ENCODE peak calls at places on chromosomes 6 and 20, in five cellular contexts. N, T, E, G and O are unnamed samples.
A peak's percentile ranks its signal among the peaks of the same experiment; 100 is the strongest.

GRCh38 chr20:1995531-1996310 is 1.9 kb upstream of the PDYN start:
- DNase-seq in G (no peak), E (no peak), N (no peak), T (no peak), O (no peak)

GRCh38 chr6:106163966-106164877 is 78.1 kb downstream of the PRDM1 start:
- DNase-seq in T (no peak), E (peak; percentile 97), N (no peak), G (peak; percentile 43), O (peak; percentile 89)

GRCh38 chr20:5222919-5223634 is 93.7 kb downstream of the PROKR2 start:
- DNase-seq in G (no peak), E (peak; percentile 64), N (peak; percentile 78), T (no peak), O (no peak)

GRCh38 chr6:52904562-52905279 is 4.8 kb downstream of the GSTA3 start:
- DNase-seq in G (no peak), N (peak; percentile 8), T (no peak), E (peak; percentile 22), O (no peak)

GRCh38 chr6:41642960-41643898 is 5.0 kb downstream of the MDFI start:
- DNase-seq in G (no peak), N (no peak), T (no peak), E (no peak), O (no peak)

GRCh38 chr6:34148864-34149810 is 3.2 kb upstream of the GRM4 start:
- DNase-seq in T (no peak), N (peak; percentile 3), G (no peak), E (no peak), O (no peak)

GRCh38 chr6:154410619-154411044 is 54.0 kb upstream of the IPCEF1 start:
- DNase-seq in T (peak; percentile 20), G (peak; percentile 75), N (no peak), E (peak; percentile 97), O (no peak)

GRCh38 chr6:108897371-108897770 is 49.1 kb downstream of the ARMC2 start:
- DNase-seq in E (peak; percentile 56), T (no peak), N (no peak), G (no peak), O (no peak)

GRCh38 chr6:118565317-118565960 is 17.3 kb downstream of the PLN start:
- DNase-seq in E (no peak), G (no peak), T (no peak), N (no peak), O (peak; percentile 12)

GRCh38 chr20:35560105-35560511 is 18.2 kb downstream of the ERGIC3 start:
- DNase-seq in G (no peak), E (no peak), N (no peak), T (no peak), O (no peak)

GRCh38 chr20:35059110-35059509 is 33.5 kb downstream of the TRPC4AP start:
- DNase-seq in G (no peak), T (no peak), E (no peak), N (no peak), O (no peak)

GRCh38 chr6:56399250-56399671 is 151.9 kb upstream of the COL21A1 start:
- DNase-seq in T (no peak), E (peak; percentile 26), G (no peak), N (no peak), O (no peak)

GRCh38 chr6:130853555-130854183 is 26.5 kb downstream of the SMLR1 start:
- DNase-seq in N (no peak), G (no peak), E (peak; percentile 66), T (no peak), O (no peak)

GRCh38 chr6:152271681-152272464 is 365.3 kb downstream of the SYNE1 start:
- DNase-seq in G (peak; percentile 36), E (peak; percentile 71), N (no peak), T (no peak), O (no peak)

GRCh38 chr20:63498950-63499332 is at the start of gene EEF1A2:
- DNase-seq in G (no peak), N (peak; percentile 70), T (no peak), E (no peak), O (no peak)

GRCh38 chr20:64037498-64038213 is 1.7 kb downstream of the C20orf204 start:
- DNase-seq in T (no peak), N (no peak), E (no peak), G (no peak), O (no peak)

GRCh38 chr6:27553123-27553904 is 80.4 kb upstream of the ZNF184 start:
- DNase-seq in G (no peak), N (peak; percentile 68), E (peak; percentile 77), T (no peak), O (no peak)

GRCh38 chr6:130494745-130495144 is 128.9 kb downstream of the TMEM200A start:
- DNase-seq in N (no peak), G (no peak), E (peak; percentile 28), T (no peak), O (no peak)

GRCh38 chr6:158460602-158461092 is 99.2 kb upstream of the TMEM181 start:
- DNase-seq in G (no peak), T (no peak), E (peak; percentile 74), N (no peak), O (no peak)

GRCh38 chr6:130831598-130831997 is 4.4 kb downstream of the SMLR1 start:
- DNase-seq in T (no peak), G (no peak), N (no peak), E (no peak), O (no peak)

GRCh38 chr6:19301980-19302379 is 535.2 kb upstream of the ID4 start:
- DNase-seq in N (peak; percentile 40), T (no peak), E (peak; percentile 69), G (no peak), O (no peak)

GRCh38 chr6:100446115-100446921 is 18.4 kb downstream of the SIM1 start:
- DNase-seq in E (no peak), T (no peak), G (no peak), N (peak; percentile 71), O (peak; percentile 90)

GRCh38 chr6:100445512-100445911 is 19.2 kb downstream of the SIM1 start:
- DNase-seq in N (no peak), E (no peak), G (no peak), T (no peak), O (no peak)

GRCh38 chr6:100447900-100448700 is 16.6 kb downstream of the SIM1 start:
- DNase-seq in E (no peak), T (no peak), G (no peak), N (no peak), O (peak; percentile 79)

GRCh38 chr6:100449239-100449691 is 15.5 kb downstream of the SIM1 start:
- DNase-seq in T (no peak), G (no peak), E (no peak), N (no peak), O (peak; percentile 86)

DNA sequence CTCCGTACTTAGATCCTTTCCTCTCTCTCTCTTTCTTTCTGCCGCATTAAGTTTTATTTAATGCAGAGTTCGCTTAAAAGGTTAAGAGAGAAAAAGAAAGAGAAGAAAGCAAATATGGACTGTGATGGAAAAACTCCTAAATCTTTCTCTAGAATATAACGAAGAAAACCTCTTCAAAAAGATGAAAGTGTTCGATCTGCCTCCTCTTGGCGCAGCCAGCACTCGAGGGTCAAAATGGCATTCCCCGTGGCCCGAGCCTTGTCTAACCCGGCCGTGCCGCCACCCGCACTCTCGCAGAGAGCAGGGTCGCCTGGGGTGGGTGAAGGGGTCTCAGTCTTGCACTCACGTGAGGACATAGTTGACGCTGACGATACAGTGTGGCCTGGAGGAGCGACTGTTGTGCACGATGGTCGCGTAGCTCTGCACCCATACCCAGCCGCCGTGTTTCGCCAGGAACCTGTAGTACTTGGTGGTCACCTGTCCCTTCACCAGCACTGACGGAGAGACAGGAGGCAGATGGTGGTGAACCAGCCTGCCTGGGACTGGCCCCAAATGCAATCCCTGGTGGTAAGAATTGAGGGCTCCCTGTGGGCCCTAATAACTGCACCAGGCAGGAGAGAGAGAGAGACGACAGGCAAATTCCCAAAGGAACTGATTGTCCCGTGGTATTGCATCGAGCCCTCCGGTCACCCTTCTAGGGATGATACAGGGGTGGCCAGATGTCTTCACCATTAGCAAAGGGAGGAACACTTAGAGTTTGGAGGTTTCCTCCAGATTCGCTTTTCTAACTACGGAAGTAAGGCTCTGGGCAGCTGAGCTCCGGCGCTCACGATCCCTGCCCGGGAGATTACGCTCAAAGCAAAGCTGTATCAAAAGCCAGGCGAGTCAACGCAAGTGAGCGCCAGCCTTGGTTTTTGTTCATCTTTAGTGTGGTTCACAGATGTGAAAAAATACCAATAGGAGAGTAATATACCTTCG is 17.5 kb downstream of the SIM1 start:
- DNase-seq in E (no peak), T (no peak), N (peak; percentile 62), G (no peak), O (peak; percentile 91)
- H3K4me3 ChIP-seq in E (no peak overlapping the region), T (no peak overlapping the region), N (peak overlapping the region; percentile 19), G (no peak overlapping the region), O (peak overlapping the region; percentile 38)

GRCh38 chr6:111646034-111646433 is 40.4 kb upstream of the TRAF3IP2 start:
- DNase-seq in N (no peak), T (no peak), E (no peak), G (no peak), O (no peak)

GRCh38 chr6:111642463-111643158 is 36.9 kb upstream of the TRAF3IP2 start:
- DNase-seq in N (no peak), E (peak; percentile 86), G (peak; percentile 52), T (no peak), O (no peak)

GRCh38 chr6:111648100-111648499 is 42.4 kb upstream of the TRAF3IP2 start:
- DNase-seq in E (no peak), N (no peak), G (no peak), T (no peak), O (no peak)

GRCh38 chr6:111646942-111647341 is 41.3 kb upstream of the TRAF3IP2 start:
- DNase-seq in G (peak; percentile 50), E (peak; percentile 92), N (no peak), T (peak; percentile 33), O (no peak)

GRCh38 chr6:111644893-111645430 is 39.3 kb upstream of the TRAF3IP2 start:
- DNase-seq in E (no peak), T (no peak), G (no peak), N (no peak), O (no peak)
- TF ChIP-seq CTCF in E (no peak), T (no peak), G (no peak), N (no peak), O (no peak)

DNA sequence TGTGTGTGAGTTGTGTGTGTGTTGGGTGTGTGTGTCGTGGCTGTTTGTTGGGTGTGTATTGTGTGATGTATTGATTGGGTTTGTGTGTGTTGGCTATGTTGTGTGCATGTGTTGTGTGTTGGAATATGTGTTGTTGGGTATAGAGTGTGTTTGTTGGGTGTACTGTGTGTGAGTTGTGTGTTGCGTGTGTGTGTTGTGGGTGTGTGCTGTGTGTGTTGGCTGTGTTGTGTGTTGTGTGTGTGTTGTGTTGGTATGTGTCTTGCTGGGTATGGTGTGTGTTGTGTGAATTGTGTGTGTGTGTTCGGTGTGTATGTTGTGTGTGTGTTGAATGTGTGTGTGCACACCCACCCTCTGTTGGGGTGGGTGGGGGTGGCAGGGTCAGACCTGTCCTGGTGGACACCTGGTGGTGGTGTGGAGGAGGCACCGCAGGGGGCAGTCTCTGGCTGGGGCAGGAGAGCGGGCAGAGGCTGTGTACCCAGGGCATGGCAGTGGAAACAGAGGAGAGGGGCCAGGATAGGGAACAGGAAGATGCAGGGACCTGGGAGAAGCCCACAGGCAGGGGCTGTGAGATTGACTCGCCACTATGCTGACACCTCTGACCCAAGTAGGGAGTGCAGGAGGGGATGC is 25.5 kb upstream of the PXDC1 start:
- DNase-seq in T (no peak), N (peak; percentile 41), E (no peak), G (no peak), O (no peak)
- H3K4me3 ChIP-seq in T (no peak overlapping the region), N (no peak overlapping the region), E (no peak overlapping the region), G (no peak overlapping the region), O (no peak overlapping the region)

DNA sequence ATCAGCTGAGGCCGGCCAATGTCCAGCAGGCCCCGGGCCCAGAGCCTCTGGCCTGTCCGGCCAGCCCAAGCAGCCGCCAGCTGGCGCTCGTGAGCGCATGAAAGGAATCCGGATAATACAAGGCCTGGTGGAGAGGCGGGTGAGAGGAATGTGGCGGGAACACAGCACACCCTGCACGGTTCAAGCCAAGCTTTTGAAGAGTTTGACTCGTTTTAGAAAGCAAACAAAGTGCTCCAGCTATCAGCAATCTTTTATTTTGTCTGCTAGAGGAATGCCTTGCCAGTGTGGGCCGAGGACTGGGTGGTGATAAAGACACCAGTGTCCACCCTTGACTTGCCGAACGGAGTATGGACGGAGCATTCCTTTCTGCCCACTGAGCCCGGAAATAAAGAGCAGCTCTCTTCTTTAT is 9.3 kb upstream of the NEDD9 start:
- DNase-seq in T (peak; percentile 65), N (peak; percentile 90), E (peak; percentile 59), G (peak; percentile 63), O (no peak)
- TF ChIP-seq CTCF in T (peak; percentile 84), N (peak; percentile 94), E (peak; percentile 92), G (peak; percentile 66), O (peak; percentile 44)